ENCODE peak calls at places on chromosomes 4 and X, in eight cellular contexts. P is cardiac fibroblast, Y is mesothelial cell of epicardium, X is kidney, Q is astrocyte of the cerebellum, C is HFFc6, E is PC-3, Z is B cell. M is an unnamed sample.

GRCh38 chr4:86791126-86791525 is 58.1 kb downstream of the SLC10A6 start:
- DNase-seq in C (no peak), E (no peak), Q (no peak), P (no peak), Z (no peak), X (no peak), Y (no peak), M (no peak)

GRCh38 chr4:141124224-141124623 is 9.0 kb downstream of the RNF150 start:
- DNase-seq in E (no peak), P (no peak), C (no peak), Q (peak; percentile 62), Z (no peak), X (no peak), Y (no peak), M (no peak)

GRCh38 chr4:138448169-138448568 is 206.0 kb upstream of the SLC7A11 start:
- DNase-seq in E (no peak), P (peak; percentile 7), Y (no peak), Z (no peak), Q (no peak), X (no peak), C (no peak), M (no peak)

GRCh38 chr4:67126115-67126514 is 419.2 kb downstream of the CENPC start:
- DNase-seq in C (no peak), P (no peak), X (no peak), Z (no peak), Q (peak; percentile 9), Y (no peak), E (no peak), M (no peak)

GRCh38 chr4:71602271-71602890 is 181.5 kb downstream of the GC start:
- DNase-seq in X (no peak), Y (no peak), Z (no peak), Q (peak; percentile 12), P (peak; percentile 65), E (peak; percentile 48), C (peak; percentile 2), M (no peak)

GRCh38 chrX:8845060-8845459 is 43.9 kb upstream of the FAM9A start:
- DNase-seq in Q (peak; percentile 51), E (peak; percentile 87), X (no peak), Z (no peak), P (peak; percentile 38), Y (no peak), C (peak; percentile 9), M (no peak)

GRCh38 chr4:38523524-38524448 is 140.2 kb upstream of the KLF3 start:
- DNase-seq in E (no peak), Q (no peak), Z (no peak), C (no peak), P (no peak), Y (no peak), X (no peak), M (peak; percentile 74)

GRCh38 chrX:103635436-103635835 is 6.7 kb downstream of the TCEAL1 start:
- DNase-seq in X (no peak), E (peak; percentile 55), Y (no peak), C (no peak), P (no peak), Q (no peak), Z (no peak), M (no peak)

GRCh38 chr4:147779449-147779848 is 47.6 kb downstream of the ARHGAP10 start:
- DNase-seq in X (no peak), E (no peak), Q (no peak), Z (no peak), Y (no peak), P (no peak), C (no peak), M (no peak)

GRCh38 chr4:113285512-113285911 is 236.1 kb downstream of the ANK2 start:
- DNase-seq in C (no peak), Q (no peak), Y (no peak), E (no peak), X (no peak), Z (no peak), P (no peak), M (no peak)

GRCh38 chr4:101346562-101347266 is 612 bp downstream of the PPP3CA start:
- DNase-seq in Q (no peak), X (peak; percentile 91), Z (peak; percentile 77), E (peak; percentile 23), P (peak; percentile 74), C (peak; percentile 63), Y (peak; percentile 44), M (peak; percentile 71)

GRCh38 chr4:4969298-4969697 is 50.0 kb downstream of the CYTL1 start:
- DNase-seq in Z (no peak), Q (no peak), C (no peak), X (no peak), Y (no peak), E (peak; percentile 67), P (peak; percentile 9), M (no peak)

GRCh38 chr4:92236907-92237306 is 66.9 kb upstream of the GRID2 start:
- DNase-seq in Z (no peak), E (peak; percentile 22), P (peak; percentile 75), Q (no peak), X (no peak), Y (no peak), C (peak; percentile 3), M (no peak)

DNA sequence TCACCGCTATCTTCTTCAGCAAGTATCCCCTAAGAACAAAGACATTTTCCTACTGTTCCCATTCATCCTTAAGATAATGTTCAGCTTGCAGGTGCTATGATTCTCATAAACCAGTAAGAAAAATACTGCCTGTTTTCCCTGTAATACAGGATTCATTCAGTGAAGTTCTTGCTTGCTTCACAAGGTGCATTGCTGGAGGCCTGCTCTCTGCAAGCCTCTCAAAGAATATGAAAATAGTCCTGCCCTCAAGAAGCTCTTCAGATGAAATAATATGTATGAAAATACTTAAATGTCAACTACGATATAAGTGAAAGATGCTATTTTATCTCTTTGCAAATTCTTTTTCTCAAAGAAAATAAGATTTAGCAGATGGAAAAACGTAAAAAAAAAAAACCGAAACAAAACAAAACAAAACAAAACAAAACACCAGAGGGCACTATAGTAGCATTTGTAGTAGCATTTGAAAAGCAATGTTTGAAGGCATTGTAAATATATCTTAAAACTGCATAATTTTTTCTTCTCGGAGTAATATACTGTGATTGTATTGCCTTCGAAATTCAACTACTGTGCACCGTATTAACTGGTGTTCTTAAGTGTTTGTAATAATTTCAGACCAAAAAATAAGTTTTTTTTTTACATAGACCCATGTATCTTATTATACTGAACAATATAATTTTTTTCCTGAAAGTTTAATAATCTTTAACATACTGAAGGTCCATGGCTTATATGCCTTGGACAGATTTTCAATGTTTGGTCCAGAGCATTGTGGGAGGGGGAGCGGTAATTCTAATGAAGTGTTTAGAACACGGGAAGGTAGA is 26.0 kb downstream of the ADH4 start:
- DNase-seq in Y (no peak), X (no peak), Z (no peak), P (peak; percentile 57), E (peak; percentile 51), C (no peak), Q (peak; percentile 5), M (no peak)
- TF ChIP-seq CTCF in Y (peak; percentile 46), X (no peak), Z (peak; percentile 41), P (peak; percentile 15), E (peak; percentile 63), C (peak; percentile 81), Q (no peak), M (peak; percentile 29)

GRCh38 chr4:42302348-42302747 is 94.9 kb upstream of the SHISA3 start:
- DNase-seq in E (peak; percentile 64), Y (no peak), C (no peak), P (peak; percentile 31), Z (no peak), X (no peak), Q (no peak), M (no peak)
- TF ChIP-seq CTCF in E (peak; percentile 50), Y (no peak), C (peak; percentile 41), P (peak; percentile 28), Z (no peak), X (peak; percentile 12), Q (no peak), M (peak; percentile 47)

GRCh38 chr4:181619651-181620050 is 623.6 kb upstream of the TENM3 start:
- DNase-seq in Z (no peak), P (no peak), C (no peak), X (no peak), Y (no peak), Q (no peak), E (no peak), M (no peak)

GRCh38 chr4:181613210-181613609 is 630.0 kb upstream of the TENM3 start:
- DNase-seq in X (no peak), Q (peak; percentile 1), Z (no peak), C (no peak), Y (no peak), E (no peak), P (no peak), M (no peak)

GRCh38 chr4:181618038-181618618 is 625.1 kb upstream of the TENM3 start:
- DNase-seq in Q (no peak), X (no peak), E (no peak), Y (no peak), C (no peak), P (no peak), Z (no peak), M (no peak)

GRCh38 chr4:181618896-181619295 is 624.3 kb upstream of the TENM3 start:
- DNase-seq in X (no peak), C (no peak), Y (no peak), E (no peak), Q (no peak), Z (no peak), P (no peak), M (no peak)
- TF ChIP-seq CTCF in X (no peak), C (no peak), Y (no peak), E (no peak), Q (no peak), Z (no peak), P (no peak), M (no peak)

GRCh38 chr4:2251073-2251794 is 9.3 kb upstream of the HAUS3 start:
- DNase-seq in P (no peak), E (no peak), C (no peak), Z (peak; percentile 42), X (peak; percentile 66), Y (no peak), Q (no peak), M (peak; percentile 6)

GRCh38 chr4:2250764-2251072 is 8.8 kb upstream of the HAUS3 start:
- DNase-seq in C (no peak), X (no peak), Q (no peak), P (no peak), Y (no peak), Z (no peak), E (no peak), M (peak; percentile 1)

GRCh38 chr4:2253160-2254084 is 8.5 kb downstream of the MXD4 start:
- DNase-seq in Q (no peak), P (no peak), Z (peak; percentile 27), Y (peak; percentile 15), X (peak; percentile 59), C (no peak), E (no peak), M (peak; percentile 3)

GRCh38 chr4:2252530-2252924 is 9.4 kb downstream of the MXD4 start:
- DNase-seq in P (no peak), Z (peak; percentile 25), Q (no peak), X (peak; percentile 69), Y (peak; percentile 11), C (no peak), E (no peak), M (no peak)

DNA sequence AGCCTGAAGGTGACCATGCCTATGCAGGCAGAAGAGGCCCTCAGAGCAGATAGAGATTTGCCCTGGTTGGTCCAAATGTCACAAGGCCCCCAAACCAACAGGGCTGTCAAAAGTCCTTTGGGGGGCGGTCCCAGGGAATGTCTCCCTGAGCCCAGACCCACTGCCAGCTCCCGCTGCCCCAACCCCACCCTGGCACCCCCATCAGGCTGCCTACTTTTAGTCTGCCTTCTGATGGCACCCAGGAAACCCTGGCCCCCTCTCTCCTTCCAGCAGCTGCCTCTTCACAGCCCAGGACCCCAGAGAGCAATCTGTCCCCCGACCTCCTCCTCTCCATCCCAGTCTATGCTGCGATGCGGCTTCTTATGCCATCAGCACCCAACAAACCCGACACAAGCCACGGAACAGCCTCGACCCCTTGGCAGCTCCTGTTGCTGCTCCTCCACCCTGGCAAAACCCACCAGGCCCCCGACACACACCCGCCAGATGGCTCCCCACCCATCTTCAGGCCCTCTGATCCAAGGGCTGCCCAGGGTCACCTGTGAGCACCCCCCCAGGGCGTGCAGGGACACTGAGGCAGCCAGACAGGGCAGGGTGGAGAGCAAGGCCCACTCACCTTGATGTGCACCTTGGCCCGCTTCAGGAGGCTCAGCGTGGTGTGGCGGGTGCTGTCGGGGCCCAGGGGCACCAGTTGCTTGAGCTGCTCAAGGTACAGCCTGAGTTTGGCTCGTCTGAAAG is 9.9 kb downstream of the MXD4 start:
- DNase-seq in C (no peak), Q (no peak), P (no peak), Y (peak; percentile 18), X (peak; percentile 50), Z (peak; percentile 43), E (no peak), M (peak; percentile 4)
- TF ChIP-seq CTCF in C (no peak), Q (no peak), P (no peak), Y (no peak), X (no peak), Z (no peak), E (no peak), M (no peak)